ENCODE peak calls at places on chromosomes 16 and 17, in seven cellular contexts. L is keratinocyte, G is right lobe of liver, B is body of pancreas, O is cardiac muscle cell, Y is left ventricle myocardium inferior, M is uterus. N is an unnamed sample.

GRCh38 chr17:21215935-21216334 is 2.0 kb upstream of the TMEM11 start:
- DNase-seq in L (no peak), G (no peak), B (no peak), O (no peak), Y (no peak), M (no peak), N (no peak)

GRCh38 chr17:38701504-38702165 is 3.4 kb upstream of the MLLT6 start:
- DNase-seq in L (no peak), G (no peak), B (peak; percentile 54), O (no peak), Y (no peak), M (no peak), N (no peak)

GRCh38 chr17:49249292-49249794 is 18.8 kb upstream of the PHOSPHO1 start:
- DNase-seq in L (no peak), G (peak; percentile 40), B (no peak), O (peak; percentile 16), Y (peak; percentile 60), M (no peak), N (no peak)

GRCh38 chr17:66347661-66348604 is 45.5 kb downstream of the PRKCA start:
- DNase-seq in L (no peak), G (no peak), B (no peak), O (no peak), Y (no peak), M (no peak), N (no peak)

GRCh38 chr17:4598776-4599504 is 14.6 kb downstream of the SMTNL2 start:
- DNase-seq in L (no peak), G (no peak), B (peak; percentile 52), O (peak; percentile 41), Y (peak; percentile 77), M (peak; percentile 55), N (no peak)

GRCh38 chr16:84104231-84104630 is 12.5 kb downstream of the MBTPS1 start:
- DNase-seq in L (no peak), G (no peak), B (no peak), O (no peak), Y (no peak), M (no peak), N (no peak)

GRCh38 chr17:77555741-77556291 is 402.7 kb upstream of the TNRC6C start:
- DNase-seq in L (no peak), G (no peak), B (peak; percentile 68), O (no peak), Y (no peak), M (no peak), N (no peak)

GRCh38 chr17:17766351-17767095 is 70.3 kb downstream of the SREBF1 start:
- DNase-seq in L (no peak), G (no peak), B (no peak), O (no peak), Y (no peak), M (no peak), N (no peak)

GRCh38 chr16:70419384-70420327 is 19.2 kb downstream of the ST3GAL2 start:
- DNase-seq in L (no peak), G (no peak), B (no peak), O (no peak), Y (no peak), M (no peak), N (no peak)

GRCh38 chr16:81879625-81880024 is 100.5 kb downstream of the PLCG2 start:
- DNase-seq in L (no peak), G (no peak), B (no peak), O (no peak), Y (no peak), M (no peak), N (no peak)

GRCh38 chr17:15291674-15292361 is 26.7 kb upstream of the PMP22 start:
- DNase-seq in L (no peak), G (no peak), B (no peak), O (peak; percentile 25), Y (peak; percentile 22), M (no peak), N (no peak)

GRCh38 chr16:66275795-66276428 is 90.6 kb upstream of the CDH5 start:
- DNase-seq in L (peak; percentile 72), G (no peak), B (peak; percentile 65), O (peak; percentile 68), Y (no peak), M (no peak), N (no peak)

GRCh38 chr17:69854381-69854780 is 220.6 kb upstream of the KCNJ16 start:
- DNase-seq in L (no peak), G (no peak), B (no peak), O (peak; percentile 19), Y (no peak), M (no peak), N (no peak)

GRCh38 chr17:76265624-76266243 is 586 bp downstream of the UBALD2 start:
- DNase-seq in L (no peak), G (peak; percentile 70), B (peak; percentile 77), O (peak; percentile 80), Y (peak; percentile 70), M (no peak), N (no peak)

GRCh38 chr17:65025288-65025687 is 31.3 kb downstream of the GNA13 start:
- DNase-seq in L (no peak), G (no peak), B (no peak), O (no peak), Y (no peak), M (no peak), N (no peak)

GRCh38 chr17:38454528-38454927 is 26.3 kb downstream of the ARHGAP23 start:
- DNase-seq in L (no peak), G (peak; percentile 76), B (peak; percentile 52), O (no peak), Y (peak; percentile 91), M (peak; percentile 87), N (peak; percentile 71)

DNA sequence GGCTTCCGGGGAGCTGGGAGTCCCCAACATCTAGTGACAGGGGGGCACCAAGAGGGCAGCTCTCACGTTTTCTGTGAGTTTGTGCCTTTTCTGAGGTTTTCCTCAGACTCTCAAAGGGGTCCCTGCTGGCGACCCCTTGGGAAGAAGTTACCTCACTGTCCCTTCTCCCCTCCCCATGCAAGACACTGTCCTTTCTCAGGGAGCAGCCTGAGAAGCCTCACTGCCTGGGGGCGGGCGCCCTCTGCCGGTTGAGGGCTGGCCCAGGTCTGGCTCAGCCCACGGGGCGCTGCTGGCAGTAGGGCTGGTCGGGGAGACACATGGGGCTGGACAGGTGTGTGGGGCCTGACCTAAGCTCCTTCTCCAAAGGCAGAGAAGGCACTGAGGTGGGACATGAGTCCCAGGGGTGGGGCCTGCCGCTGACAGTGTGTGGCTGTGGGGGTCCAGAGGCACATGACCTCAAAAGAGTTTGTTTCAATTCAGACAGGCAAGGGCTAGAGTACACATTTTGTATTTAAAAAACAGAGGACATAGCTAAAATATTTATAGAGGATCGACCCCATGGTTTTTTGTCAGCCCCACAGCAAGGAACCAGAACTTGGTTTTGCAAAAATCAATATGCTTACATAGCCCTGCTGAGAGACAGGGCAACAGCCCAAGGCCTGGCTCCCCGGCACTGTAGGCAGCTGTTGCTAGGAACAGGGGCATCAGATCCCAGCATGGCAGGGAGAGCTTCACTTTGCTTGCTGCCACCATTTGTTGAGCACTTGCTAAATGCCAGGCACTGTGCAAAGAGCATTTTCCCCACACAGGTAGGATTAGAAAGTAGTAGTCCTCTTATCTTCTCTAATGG is 18.5 kb upstream of the ALDH3A1 start:
- DNase-seq in L (no peak), G (peak; percentile 81), B (peak; percentile 70), O (peak; percentile 78), Y (peak; percentile 78), M (peak; percentile 74), N (peak; percentile 86)
- TF ChIP-seq CTCF in L (peak; percentile 99), G (peak; percentile 99), B (peak; percentile 84), O (peak; percentile 99), Y (peak; percentile 95), M (peak; percentile 98), N (peak; percentile 94)

GRCh38 chr17:46150216-46150963 is 42.8 kb downstream of the KANSL1 start:
- DNase-seq in L (no peak), G (no peak), B (no peak), O (no peak), Y (no peak), M (no peak), N (no peak)

GRCh38 chr17:46148247-46148646 is 45.0 kb downstream of the KANSL1 start:
- DNase-seq in L (no peak), G (no peak), B (no peak), O (no peak), Y (no peak), M (no peak), N (no peak)

GRCh38 chr17:46154151-46154816 is 38.9 kb downstream of the KANSL1 start:
- DNase-seq in L (no peak), G (no peak), B (no peak), O (no peak), Y (no peak), M (no peak), N (no peak)

GRCh38 chr17:46151762-46152161 is 41.5 kb downstream of the KANSL1 start:
- DNase-seq in L (no peak), G (no peak), B (no peak), O (no peak), Y (no peak), M (no peak), N (no peak)

DNA sequence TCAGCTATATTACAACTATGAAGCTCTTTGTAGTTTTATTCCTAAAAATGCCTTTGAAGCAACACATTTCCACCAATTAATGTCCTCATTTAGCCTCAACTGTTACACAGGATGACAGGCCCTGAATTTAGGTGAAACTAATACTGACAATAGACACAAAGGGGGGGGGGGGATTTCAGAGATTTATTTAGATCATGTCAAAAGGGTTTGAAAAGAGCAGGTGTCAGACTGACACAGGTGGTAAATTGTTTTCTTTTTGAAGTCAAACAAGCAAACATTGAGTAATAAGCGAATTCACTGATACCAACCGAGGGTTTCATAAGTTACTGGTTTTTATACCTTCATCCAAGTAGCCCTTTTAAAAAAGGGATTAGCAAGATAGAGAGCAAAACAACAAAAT is 40.8 kb downstream of the KANSL1 start:
- DNase-seq in L (no peak), G (no peak), B (no peak), O (no peak), Y (no peak), M (no peak), N (no peak)
- H3K4me1 ChIP-seq in L (peaks cover 18% of the 10 kb centered on the region), G (peaks cover 8% of the 10 kb centered on the region), B (peaks cover 78% of the 10 kb centered on the region), O (peaks cover 62% of the 10 kb centered on the region), Y (peaks cover 96% of the 10 kb centered on the region), M (peaks cover 9% of the 10 kb centered on the region), N (peaks cover 53% of the 10 kb centered on the region)

GRCh38 chr16:85752511-85753420 is 1.9 kb upstream of the C16orf74 start:
- DNase-seq in L (no peak), G (no peak), B (peak; percentile 79), O (peak; percentile 62), Y (peak; percentile 30), M (peak; percentile 52), N (no peak)
- TF ChIP-seq CTCF in L (peak; percentile 68), G (no peak), B (peak; percentile 16), O (peak; percentile 52), Y (peak; percentile 34), M (no peak), N (no peak)

GRCh38 chr17:37082461-37082860 is 133.7 kb downstream of the AATF start:
- DNase-seq in L (no peak), G (no peak), B (no peak), O (no peak), Y (no peak), M (no peak), N (no peak)

GRCh38 chr17:37086329-37086728 is 137.6 kb downstream of the AATF start:
- DNase-seq in L (no peak), G (no peak), B (no peak), O (no peak), Y (no peak), M (no peak), N (no peak)

GRCh38 chr17:37082985-37083384 is 134.2 kb downstream of the AATF start:
- DNase-seq in L (no peak), G (no peak), B (no peak), O (no peak), Y (no peak), M (no peak), N (no peak)

GRCh38 chr17:37083461-37083860 is 134.7 kb downstream of the AATF start:
- DNase-seq in L (no peak), G (no peak), B (no peak), O (no peak), Y (no peak), M (no peak), N (no peak)

GRCh38 chr17:37084375-37084774 is 135.6 kb downstream of the AATF start:
- DNase-seq in L (no peak), G (no peak), B (no peak), O (no peak), Y (no peak), M (no peak), N (no peak)
- H3K4me1 ChIP-seq in L (peaks cover 4% of the 10 kb centered on the region), G (no peaks in the 10 kb centered on the region), B (no peaks in the 10 kb centered on the region), O (no peaks in the 10 kb centered on the region), Y (no peaks in the 10 kb centered on the region), M (no peaks in the 10 kb centered on the region), N (no peaks in the 10 kb centered on the region)